ENCODE peak calls at places on chromosomes 1 and 21, in four cellular contexts. One of them, this sample, is unnamed.

GRCh38 chr21:34548782-34549376 is 36.9 kb upstream of the KCNE1 start:
- DNase-seq in right lobe of liver: no peak
- DNase-seq in pancreas: no peak
- DNase-seq in kidney: no peak
- DNase-seq in this sample: no peak

GRCh38 chr1:58727363-58727762 is 27.5 kb upstream of the MYSM1 start:
- DNase-seq in pancreas: no peak
- DNase-seq in right lobe of liver: no peak
- DNase-seq in kidney: no peak
- DNase-seq in this sample: no peak

GRCh38 chr1:50929376-50929958 is 30.6 kb downstream of the FAF1 start:
- DNase-seq in pancreas: no peak
- DNase-seq in right lobe of liver: no peak
- DNase-seq in kidney: no peak
- DNase-seq in this sample: no peak

GRCh38 chr1:199132006-199132405 is 493.2 kb downstream of the PTPRC start:
- DNase-seq in kidney: no peak
- DNase-seq in right lobe of liver: no peak
- DNase-seq in pancreas: no peak
- DNase-seq in this sample: no peak

GRCh38 chr1:25082216-25082899 is 149.9 kb downstream of the SYF2 start:
- DNase-seq in pancreas: no peak
- DNase-seq in right lobe of liver: no peak
- DNase-seq in kidney: no peak
- DNase-seq in this sample: no peak

GRCh38 chr1:100188617-100189016 is 10.6 kb upstream of the LRRC39 start:
- DNase-seq in kidney: no peak
- DNase-seq in pancreas: no peak
- DNase-seq in right lobe of liver: no peak
- DNase-seq in this sample: no peak

GRCh38 chr1:53544731-53545515 is 85.7 kb downstream of the DMRTB1 start:
- DNase-seq in kidney: peak; percentile 40
- DNase-seq in pancreas: peak; percentile 21
- DNase-seq in right lobe of liver: peak; percentile 13
- DNase-seq in this sample: peak; percentile 2

GRCh38 chr1:14522331-14523241 is 75.9 kb upstream of the KAZN start:
- DNase-seq in kidney: peak; percentile 74
- DNase-seq in pancreas: no peak
- DNase-seq in right lobe of liver: no peak
- DNase-seq in this sample: peak; percentile 69

GRCh38 chr1:53361541-53361961 is 33.7 kb upstream of the LRP8 start:
- DNase-seq in right lobe of liver: no peak
- DNase-seq in pancreas: peak; percentile 18
- DNase-seq in kidney: peak; percentile 31
- DNase-seq in this sample: no peak

GRCh38 chr1:67700692-67701410 is 15.8 kb downstream of the GADD45A start:
- DNase-seq in kidney: no peak
- DNase-seq in right lobe of liver: no peak
- DNase-seq in pancreas: no peak
- DNase-seq in this sample: no peak

GRCh38 chr1:149916193-149916926 is 1.3 kb downstream of the SV2A start:
- DNase-seq in right lobe of liver: no peak
- DNase-seq in kidney: no peak
- DNase-seq in pancreas: no peak
- DNase-seq in this sample: no peak

GRCh38 chr21:32184059-32184458 is 94.8 kb downstream of the MIS18A start:
- DNase-seq in pancreas: no peak
- DNase-seq in right lobe of liver: no peak
- DNase-seq in kidney: no peak
- DNase-seq in this sample: no peak

GRCh38 chr1:54791880-54792522 is 9.1 kb downstream of the TTC22 start:
- DNase-seq in right lobe of liver: no peak
- DNase-seq in kidney: no peak
- DNase-seq in pancreas: no peak
- DNase-seq in this sample: no peak

GRCh38 chr1:182889997-182890396 is 50.9 kb downstream of the DHX9 start:
- DNase-seq in right lobe of liver: no peak
- DNase-seq in pancreas: no peak
- DNase-seq in kidney: no peak
- DNase-seq in this sample: no peak

GRCh38 chr1:167057297-167057688 is 32.9 kb downstream of the GPA33 start:
- DNase-seq in kidney: no peak
- DNase-seq in pancreas: no peak
- DNase-seq in right lobe of liver: peak; percentile 42
- DNase-seq in this sample: no peak

GRCh38 chr1:39608906-39609305 is 30.5 kb downstream of the HEYL start:
- DNase-seq in kidney: no peak
- DNase-seq in pancreas: no peak
- DNase-seq in right lobe of liver: no peak
- DNase-seq in this sample: peak; percentile 40

GRCh38 chr1:69513621-69514020 is 54.1 kb upstream of the LRRC7 start:
- DNase-seq in kidney: no peak
- DNase-seq in pancreas: no peak
- DNase-seq in right lobe of liver: no peak
- DNase-seq in this sample: no peak

GRCh38 chr1:44327679-44328491 is 27.2 kb downstream of the ERI3 start:
- DNase-seq in right lobe of liver: peak; percentile 86
- DNase-seq in pancreas: peak; percentile 87
- DNase-seq in kidney: peak; percentile 93
- DNase-seq in this sample: peak; percentile 91

GRCh38 chr1:42290130-42290529 is 44.9 kb downstream of the FOXJ3 start:
- DNase-seq in right lobe of liver: no peak
- DNase-seq in kidney: no peak
- DNase-seq in pancreas: no peak
- DNase-seq in this sample: no peak

GRCh38 chr1:53605181-53605580 is 133.8 kb downstream of the GLIS1 start:
- DNase-seq in pancreas: peak; percentile 28
- DNase-seq in kidney: no peak
- DNase-seq in right lobe of liver: no peak
- DNase-seq in this sample: no peak

GRCh38 chr1:201911827-201912571 is 23.3 kb downstream of the SHISA4 start:
- DNase-seq in kidney: no peak
- DNase-seq in right lobe of liver: no peak
- DNase-seq in pancreas: no peak
- DNase-seq in this sample: no peak

GRCh38 chr1:7343917-7344316 is 427.2 kb upstream of the VAMP3 start:
- DNase-seq in kidney: no peak
- DNase-seq in pancreas: no peak
- DNase-seq in right lobe of liver: no peak
- DNase-seq in this sample: no peak

DNA sequence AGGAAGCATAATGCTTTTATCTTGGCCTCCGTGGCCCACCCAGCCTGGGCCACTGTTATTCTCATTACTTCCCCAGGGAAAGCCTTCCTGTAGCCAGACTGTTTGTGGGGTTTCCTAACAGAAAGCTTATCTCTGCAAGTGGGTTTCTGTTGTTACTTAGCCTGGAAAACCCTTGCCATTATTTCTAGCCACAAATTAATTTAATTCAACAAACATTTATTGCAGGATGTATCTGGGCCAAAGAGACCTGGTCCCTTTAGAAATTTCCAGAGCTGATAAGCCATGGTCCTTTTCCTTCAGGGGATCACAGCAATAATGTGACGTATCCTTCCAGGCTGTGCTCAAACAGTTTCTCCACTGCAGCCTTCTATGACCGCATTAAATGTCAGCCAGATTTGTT is 20.9 kb downstream of the TNN start:
- DNase-seq in kidney: no peak
- DNase-seq in right lobe of liver: no peak
- DNase-seq in pancreas: no peak
- DNase-seq in this sample: no peak
- H3K4me3 ChIP-seq in kidney: no peak overlapping the region
- H3K4me3 ChIP-seq in right lobe of liver: no peak overlapping the region
- H3K4me3 ChIP-seq in pancreas: no peak overlapping the region
- H3K4me3 ChIP-seq in this sample: no peak overlapping the region

GRCh38 chr1:197096137-197096536 is 29.1 kb upstream of the F13B start:
- DNase-seq in pancreas: no peak
- DNase-seq in kidney: no peak
- DNase-seq in right lobe of liver: no peak
- DNase-seq in this sample: no peak

GRCh38 chr1:197103295-197103694 is 36.2 kb upstream of the F13B start:
- DNase-seq in kidney: no peak
- DNase-seq in right lobe of liver: no peak
- DNase-seq in pancreas: no peak
- DNase-seq in this sample: no peak

GRCh38 chr1:197099444-197099843 is 32.4 kb upstream of the F13B start:
- DNase-seq in kidney: no peak
- DNase-seq in pancreas: no peak
- DNase-seq in right lobe of liver: no peak
- DNase-seq in this sample: no peak

GRCh38 chr1:197101920-197102319 is 34.9 kb upstream of the F13B start:
- DNase-seq in kidney: no peak
- DNase-seq in pancreas: no peak
- DNase-seq in right lobe of liver: no peak
- DNase-seq in this sample: no peak

GRCh38 chr1:197100677-197101076 is 33.6 kb upstream of the F13B start:
- DNase-seq in pancreas: no peak
- DNase-seq in right lobe of liver: no peak
- DNase-seq in kidney: no peak
- DNase-seq in this sample: no peak
- H3K36me3 ChIP-seq in pancreas: no peaks in the 10 kb centered on the region
- H3K36me3 ChIP-seq in right lobe of liver: no peaks in the 10 kb centered on the region
- H3K36me3 ChIP-seq in kidney: no peaks in the 10 kb centered on the region
- H3K36me3 ChIP-seq in this sample: no peaks in the 10 kb centered on the region

GRCh38 chr1:59743324-59744108 is 71.2 kb upstream of the HOOK1 start:
- DNase-seq in right lobe of liver: no peak
- DNase-seq in kidney: no peak
- DNase-seq in pancreas: no peak
- DNase-seq in this sample: no peak
- TF ChIP-seq CTCF in right lobe of liver: no peak
- TF ChIP-seq CTCF in kidney: no peak
- TF ChIP-seq CTCF in pancreas: no peak
- TF ChIP-seq CTCF in this sample: no peak

DNA sequence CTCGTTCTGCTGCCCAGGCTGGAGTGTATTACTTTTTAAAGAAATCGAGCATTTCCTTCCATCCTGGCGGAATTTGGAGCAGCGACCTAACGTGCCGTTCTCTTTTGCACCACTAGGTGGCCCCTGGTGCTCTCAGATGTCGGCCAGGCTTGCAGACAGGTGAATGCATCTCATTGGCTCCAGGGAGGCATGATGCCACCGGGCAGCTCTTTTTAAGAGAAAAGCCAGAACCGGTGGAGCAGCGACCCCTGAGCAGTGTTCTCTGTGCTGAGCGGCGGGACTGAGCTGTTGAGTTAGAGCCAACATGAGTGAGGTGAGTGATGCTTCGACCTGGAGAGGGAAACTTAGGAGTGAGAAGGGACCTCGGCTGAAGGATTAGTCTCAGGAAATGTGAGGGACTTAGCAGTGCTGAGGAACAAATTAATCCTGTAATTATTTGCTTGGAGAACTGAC is at the start of gene PCP4:
- DNase-seq in right lobe of liver: peak; percentile 31
- DNase-seq in pancreas: peak; percentile 80
- DNase-seq in kidney: no peak
- DNase-seq in this sample: peak; percentile 69
- H3K4me3 ChIP-seq in right lobe of liver: no peak within 1 kb of the TSS
- H3K4me3 ChIP-seq in pancreas: no peak within 1 kb of the TSS
- H3K4me3 ChIP-seq in kidney: peak within 1 kb of the TSS; percentile 32
- H3K4me3 ChIP-seq in this sample: peak within 1 kb of the TSS; percentile 6

GRCh38 chr21:28943631-28944030 is 49.0 kb downstream of the LTN1 start:
- DNase-seq in right lobe of liver: no peak
- DNase-seq in kidney: no peak
- DNase-seq in pancreas: no peak
- DNase-seq in this sample: no peak

GRCh38 chr21:28952686-28953085 is 40.0 kb downstream of the LTN1 start:
- DNase-seq in kidney: no peak
- DNase-seq in right lobe of liver: no peak
- DNase-seq in pancreas: no peak
- DNase-seq in this sample: no peak

GRCh38 chr21:28953247-28953646 is 39.4 kb downstream of the LTN1 start:
- DNase-seq in kidney: no peak
- DNase-seq in right lobe of liver: no peak
- DNase-seq in pancreas: no peak
- DNase-seq in this sample: no peak

GRCh38 chr21:28944296-28944695 is 48.4 kb downstream of the LTN1 start:
- DNase-seq in right lobe of liver: no peak
- DNase-seq in pancreas: no peak
- DNase-seq in kidney: no peak
- DNase-seq in this sample: no peak

GRCh38 chr21:28949318-28949717 is 43.4 kb downstream of the LTN1 start:
- DNase-seq in pancreas: no peak
- DNase-seq in right lobe of liver: no peak
- DNase-seq in kidney: no peak
- DNase-seq in this sample: no peak
- H3K36me3 ChIP-seq in pancreas: no peaks in the 10 kb centered on the region
- H3K36me3 ChIP-seq in right lobe of liver: peaks cover 5% of the 10 kb centered on the region
- H3K36me3 ChIP-seq in kidney: peaks cover 16% of the 10 kb centered on the region
- H3K36me3 ChIP-seq in this sample: no peaks in the 10 kb centered on the region

GRCh38 chr1:207603777-207604176 is 41.2 kb upstream of the CR1L start:
- DNase-seq in kidney: no peak
- DNase-seq in right lobe of liver: no peak
- DNase-seq in pancreas: no peak
- DNase-seq in this sample: no peak
- TF ChIP-seq CTCF in kidney: no peak
- TF ChIP-seq CTCF in right lobe of liver: no peak
- TF ChIP-seq CTCF in pancreas: no peak
- TF ChIP-seq CTCF in this sample: no peak

GRCh38 chr1:940121-941026 is 16.7 kb downstream of the SAMD11 start:
- DNase-seq in kidney: peak; percentile 95
- DNase-seq in pancreas: peak; percentile 84
- DNase-seq in right lobe of liver: peak; percentile 66
- DNase-seq in this sample: peak; percentile 79
- H3K4me3 ChIP-seq in kidney: peak overlapping the region; percentile 41
- H3K4me3 ChIP-seq in pancreas: peak overlapping the region; percentile 41
- H3K4me3 ChIP-seq in right lobe of liver: no peak overlapping the region
- H3K4me3 ChIP-seq in this sample: peak overlapping the region; percentile 20

This sample was measured in uterus.